ENCODE peak calls at places on chromosomes 11 and 22, in six cellular contexts. X is activated T-cell treated with anti-CD3 and anti-CD28 coated beads for 1 hour; G is GF-D8; R is NAMALWA; J is kidney glomerular epithelial cell; T is activated CD4-positive, alpha-beta T cell treated with anti-CD3 and anti-CD28 coated beads for 4 hours. P is an unnamed sample.

GRCh38 chr11:95764267-95764898 is 25.2 kb downstream of the FAM76B start:
- DNase-seq in X (no peak), G (no peak), R (peak), J (peak), T (no peak), P (peak)

GRCh38 chr11:111336582-111337256 is 38.4 kb downstream of the POU2AF3 start:
- DNase-seq in X (no peak), G (no peak), R (no peak), J (no peak), T (no peak), P (peak)

GRCh38 chr22:47624277-47625012 is 862.0 kb downstream of the TBC1D22A start:
- DNase-seq in X (no peak), G (no peak), R (no peak), J (no peak), T (no peak), P (no peak)

GRCh38 chr11:44992181-44992582 is 41.5 kb upstream of the TP53I11 start:
- DNase-seq in X (no peak), G (no peak), R (no peak), J (no peak), T (no peak), P (no peak)

GRCh38 chr11:45025716-45026492 is 75.2 kb upstream of the TP53I11 start:
- DNase-seq in X (no peak), G (no peak), R (peak), J (no peak), T (no peak), P (no peak)

GRCh38 chr22:25475554-25476022 is 88.9 kb upstream of the GRK3 start:
- DNase-seq in X (no peak), G (no peak), R (no peak), J (peak), T (no peak), P (no peak)

GRCh38 chr11:66371627-66372415 is at the start of gene SLC29A2:
- DNase-seq in X (peak), G (peak), R (peak), J (no peak), T (peak), P (peak)

GRCh38 chr11:61787928-61788491 is 4.4 kb downstream of the TMEM258 start:
- DNase-seq in X (no peak), G (no peak), R (peak), J (peak), T (no peak), P (peak)

GRCh38 chr22:50732681-50733080 is 5.3 kb upstream of the ACR start:
- DNase-seq in X (no peak), G (no peak), R (no peak), J (no peak), T (no peak), P (no peak)

GRCh38 chr11:86211619-86212018 is 32.9 kb upstream of the EED start:
- DNase-seq in X (no peak), G (no peak), R (no peak), J (no peak), T (no peak), P (no peak)

GRCh38 chr11:77090373-77091111 is 12.1 kb upstream of the OMP start:
- DNase-seq in X (no peak), G (no peak), R (no peak), J (no peak), T (no peak), P (no peak)

GRCh38 chr22:40819741-40820140 is 595 bp upstream of the SLC25A17 start:
- DNase-seq in X (no peak), G (no peak), R (no peak), J (no peak), T (peak), P (peak)

GRCh38 chr11:20599424-20600346 is at the start of gene SLC6A5:
- DNase-seq in X (no peak), G (no peak), R (peak), J (peak), T (no peak), P (peak)

GRCh38 chr22:34105461-34106062 is 185.3 kb upstream of the LARGE1 start:
- DNase-seq in X (no peak), G (no peak), R (peak), J (peak), T (no peak), P (peak)

GRCh38 chr11:61959678-61960077 is 7.8 kb downstream of the FTH1 start:
- DNase-seq in X (no peak), G (no peak), R (no peak), J (no peak), T (no peak), P (no peak)

GRCh38 chr11:18527512-18527911 is 770 bp upstream of the TSG101 start:
- DNase-seq in X (no peak), G (peak), R (no peak), J (peak), T (no peak), P (peak)

P was measured in OCI-M1.